ENCODE peak calls at places on chromosomes 2 and 18, in five cellular contexts. One of them, this sample, is unnamed. For H3K36me3, the result is how much of the 10 kb centered on the place peaks cover.

GRCh38 chr2:151782378-151783132 is 45.7 kb downstream of the ARL5A start:
- DNase-seq in fibroblast of lung: no peak
- DNase-seq in effector memory CD4-positive, alpha-beta T cell: no peak
- DNase-seq in GM23248: no peak
- DNase-seq in tibial artery: no peak
- DNase-seq in this sample: no peak

GRCh38 chr2:52210161-52210560 is 1178.2 kb upstream of the NRXN1 start:
- DNase-seq in fibroblast of lung: no peak
- DNase-seq in effector memory CD4-positive, alpha-beta T cell: no peak
- DNase-seq in GM23248: no peak
- DNase-seq in tibial artery: no peak
- DNase-seq in this sample: no peak

GRCh38 chr2:234032301-234032856 is 18.1 kb upstream of the SPP2 start:
- DNase-seq in fibroblast of lung: peak
- DNase-seq in effector memory CD4-positive, alpha-beta T cell: no peak
- DNase-seq in GM23248: peak
- DNase-seq in tibial artery: no peak
- DNase-seq in this sample: no peak

GRCh38 chr2:27863146-27863545 is 27.0 kb downstream of the RBKS start:
- DNase-seq in fibroblast of lung: no peak
- DNase-seq in effector memory CD4-positive, alpha-beta T cell: no peak
- DNase-seq in GM23248: no peak
- DNase-seq in tibial artery: no peak
- DNase-seq in this sample: no peak

GRCh38 chr2:196170202-196170680 is 1.1 kb downstream of the STK17B start:
- DNase-seq in fibroblast of lung: peak
- DNase-seq in effector memory CD4-positive, alpha-beta T cell: no peak
- DNase-seq in GM23248: peak
- DNase-seq in tibial artery: peak
- DNase-seq in this sample: no peak

GRCh38 chr2:113376248-113376934 is 61.1 kb upstream of the ZNG1B start:
- DNase-seq in fibroblast of lung: peak
- DNase-seq in effector memory CD4-positive, alpha-beta T cell: no peak
- DNase-seq in GM23248: no peak
- DNase-seq in tibial artery: no peak
- DNase-seq in this sample: no peak

GRCh38 chr2:240127911-240128607 is 8.0 kb downstream of the COPS9 start:
- DNase-seq in fibroblast of lung: no peak
- DNase-seq in effector memory CD4-positive, alpha-beta T cell: no peak
- DNase-seq in GM23248: no peak
- DNase-seq in tibial artery: peak
- DNase-seq in this sample: no peak

GRCh38 chr2:23636412-23636811 is 251.4 kb downstream of the KLHL29 start:
- DNase-seq in fibroblast of lung: peak
- DNase-seq in effector memory CD4-positive, alpha-beta T cell: no peak
- DNase-seq in GM23248: peak
- DNase-seq in tibial artery: peak
- DNase-seq in this sample: no peak

GRCh38 chr2:102048465-102048864 is 56.7 kb downstream of the IL1R2 start:
- DNase-seq in fibroblast of lung: peak
- DNase-seq in effector memory CD4-positive, alpha-beta T cell: no peak
- DNase-seq in GM23248: peak
- DNase-seq in tibial artery: peak
- DNase-seq in this sample: peak

GRCh38 chr2:6639870-6640639 is 225.7 kb downstream of the CMPK2 start:
- DNase-seq in fibroblast of lung: no peak
- DNase-seq in effector memory CD4-positive, alpha-beta T cell: no peak
- DNase-seq in GM23248: no peak
- DNase-seq in tibial artery: no peak
- DNase-seq in this sample: no peak

GRCh38 chr2:30230479-30230854 is 867 bp upstream of the LBH start:
- DNase-seq in fibroblast of lung: peak
- DNase-seq in effector memory CD4-positive, alpha-beta T cell: no peak
- DNase-seq in GM23248: no peak
- DNase-seq in tibial artery: no peak
- DNase-seq in this sample: no peak

GRCh38 chr2:88540346-88540745 is 86.9 kb downstream of the EIF2AK3 start:
- DNase-seq in fibroblast of lung: peak
- DNase-seq in effector memory CD4-positive, alpha-beta T cell: no peak
- DNase-seq in GM23248: peak
- DNase-seq in tibial artery: no peak
- DNase-seq in this sample: no peak

GRCh38 chr2:174465327-174465726 is 21.5 kb downstream of the GPR155 start:
- DNase-seq in fibroblast of lung: no peak
- DNase-seq in effector memory CD4-positive, alpha-beta T cell: no peak
- DNase-seq in GM23248: peak
- DNase-seq in tibial artery: no peak
- DNase-seq in this sample: no peak

GRCh38 chr2:213015387-213016165 is 135.8 kb downstream of the IKZF2 start:
- DNase-seq in fibroblast of lung: no peak
- DNase-seq in effector memory CD4-positive, alpha-beta T cell: no peak
- DNase-seq in GM23248: no peak
- DNase-seq in tibial artery: no peak
- DNase-seq in this sample: no peak

GRCh38 chr18:39448942-39449341 is 1883.3 kb upstream of the CELF4 start:
- DNase-seq in fibroblast of lung: no peak
- DNase-seq in effector memory CD4-positive, alpha-beta T cell: no peak
- DNase-seq in GM23248: peak
- DNase-seq in tibial artery: no peak
- DNase-seq in this sample: no peak

GRCh38 chr2:27747827-27748352 is 23.6 kb upstream of the MRPL33 start:
- DNase-seq in fibroblast of lung: no peak
- DNase-seq in effector memory CD4-positive, alpha-beta T cell: no peak
- DNase-seq in GM23248: no peak
- DNase-seq in tibial artery: no peak
- DNase-seq in this sample: no peak

GRCh38 chr2:118670868-118671267 is 176.6 kb downstream of the EN1 start:
- DNase-seq in fibroblast of lung: peak
- DNase-seq in effector memory CD4-positive, alpha-beta T cell: no peak
- DNase-seq in GM23248: peak
- DNase-seq in tibial artery: peak
- DNase-seq in this sample: no peak

GRCh38 chr2:213806125-213806726 is 522.0 kb downstream of the SPAG16 start:
- DNase-seq in fibroblast of lung: peak
- DNase-seq in effector memory CD4-positive, alpha-beta T cell: no peak
- DNase-seq in GM23248: peak
- DNase-seq in tibial artery: no peak
- DNase-seq in this sample: no peak

GRCh38 chr2:19378939-19379338 is 20.5 kb upstream of the OSR1 start:
- DNase-seq in fibroblast of lung: no peak
- DNase-seq in effector memory CD4-positive, alpha-beta T cell: no peak
- DNase-seq in GM23248: no peak
- DNase-seq in tibial artery: no peak
- DNase-seq in this sample: no peak

GRCh38 chr18:12744103-12744502 is 41.3 kb downstream of the PSMG2 start:
- DNase-seq in fibroblast of lung: peak
- DNase-seq in effector memory CD4-positive, alpha-beta T cell: no peak
- DNase-seq in GM23248: peak
- DNase-seq in tibial artery: no peak
- DNase-seq in this sample: no peak

GRCh38 chr2:85243101-85244072 is 84.4 kb downstream of the TGOLN2 start:
- DNase-seq in fibroblast of lung: no peak
- DNase-seq in effector memory CD4-positive, alpha-beta T cell: no peak
- DNase-seq in GM23248: peak
- DNase-seq in tibial artery: peak
- DNase-seq in this sample: peak

GRCh38 chr2:236527198-236527640 is 42.4 kb upstream of the ACKR3 start:
- DNase-seq in fibroblast of lung: peak
- DNase-seq in effector memory CD4-positive, alpha-beta T cell: no peak
- DNase-seq in GM23248: no peak
- DNase-seq in tibial artery: no peak
- DNase-seq in this sample: no peak

GRCh38 chr2:64312622-64312948 is 141.4 kb upstream of the LGALSL start:
- DNase-seq in fibroblast of lung: no peak
- DNase-seq in effector memory CD4-positive, alpha-beta T cell: no peak
- DNase-seq in GM23248: no peak
- DNase-seq in tibial artery: no peak
- DNase-seq in this sample: no peak

GRCh38 chr2:161412346-161412745 is 3.8 kb upstream of the TBR1 start:
- DNase-seq in fibroblast of lung: peak
- DNase-seq in effector memory CD4-positive, alpha-beta T cell: no peak
- DNase-seq in GM23248: no peak
- DNase-seq in tibial artery: no peak
- DNase-seq in this sample: no peak

GRCh38 chr18:23453657-23454011 is 547 bp downstream of the RIOK3 start:
- DNase-seq in fibroblast of lung: peak
- DNase-seq in effector memory CD4-positive, alpha-beta T cell: no peak
- DNase-seq in GM23248: peak
- DNase-seq in tibial artery: no peak
- DNase-seq in this sample: no peak

GRCh38 chr2:46554381-46554780 is 75.0 kb downstream of the TMEM247 start:
- DNase-seq in fibroblast of lung: no peak
- DNase-seq in effector memory CD4-positive, alpha-beta T cell: no peak
- DNase-seq in GM23248: peak
- DNase-seq in tibial artery: peak
- DNase-seq in this sample: peak

GRCh38 chr2:181077128-181077709 is 96.8 kb downstream of the UBE2E3 start:
- DNase-seq in fibroblast of lung: peak
- DNase-seq in effector memory CD4-positive, alpha-beta T cell: no peak
- DNase-seq in GM23248: peak
- DNase-seq in tibial artery: no peak
- DNase-seq in this sample: no peak

DNA sequence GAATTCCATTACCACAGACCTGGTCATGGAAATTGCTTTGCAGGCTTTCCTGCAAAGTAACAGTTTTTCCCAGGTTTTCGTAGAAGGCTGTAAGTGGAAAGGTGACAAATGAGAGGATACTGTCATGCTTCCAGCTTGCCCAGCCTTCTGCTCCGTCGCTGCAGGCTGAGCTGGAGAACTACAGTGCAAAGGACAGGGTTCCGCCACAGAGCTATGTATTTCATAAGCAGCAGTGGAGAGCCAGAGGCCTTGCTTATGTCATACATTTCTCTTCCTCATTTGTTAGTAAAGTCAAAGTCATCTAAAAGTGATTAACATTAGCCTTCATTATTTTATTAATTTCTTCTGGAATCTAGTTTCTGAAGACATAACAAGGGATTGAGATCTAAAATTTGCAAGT is 72.9 kb upstream of the RBM44 start:
- DNase-seq in fibroblast of lung: no peak
- DNase-seq in effector memory CD4-positive, alpha-beta T cell: no peak
- DNase-seq in GM23248: no peak
- DNase-seq in tibial artery: no peak
- DNase-seq in this sample: no peak
- H3K4me3 ChIP-seq in fibroblast of lung: no peak
- H3K4me3 ChIP-seq in effector memory CD4-positive, alpha-beta T cell: no peak
- H3K4me3 ChIP-seq in GM23248: no peak
- H3K4me3 ChIP-seq in tibial artery: no peak
- H3K4me3 ChIP-seq in this sample: no peak

GRCh38 chr2:61196671-61197070 is 34.7 kb downstream of the C2orf74 start:
- DNase-seq in fibroblast of lung: no peak
- DNase-seq in effector memory CD4-positive, alpha-beta T cell: no peak
- DNase-seq in GM23248: no peak
- DNase-seq in tibial artery: no peak
- DNase-seq in this sample: no peak

DNA sequence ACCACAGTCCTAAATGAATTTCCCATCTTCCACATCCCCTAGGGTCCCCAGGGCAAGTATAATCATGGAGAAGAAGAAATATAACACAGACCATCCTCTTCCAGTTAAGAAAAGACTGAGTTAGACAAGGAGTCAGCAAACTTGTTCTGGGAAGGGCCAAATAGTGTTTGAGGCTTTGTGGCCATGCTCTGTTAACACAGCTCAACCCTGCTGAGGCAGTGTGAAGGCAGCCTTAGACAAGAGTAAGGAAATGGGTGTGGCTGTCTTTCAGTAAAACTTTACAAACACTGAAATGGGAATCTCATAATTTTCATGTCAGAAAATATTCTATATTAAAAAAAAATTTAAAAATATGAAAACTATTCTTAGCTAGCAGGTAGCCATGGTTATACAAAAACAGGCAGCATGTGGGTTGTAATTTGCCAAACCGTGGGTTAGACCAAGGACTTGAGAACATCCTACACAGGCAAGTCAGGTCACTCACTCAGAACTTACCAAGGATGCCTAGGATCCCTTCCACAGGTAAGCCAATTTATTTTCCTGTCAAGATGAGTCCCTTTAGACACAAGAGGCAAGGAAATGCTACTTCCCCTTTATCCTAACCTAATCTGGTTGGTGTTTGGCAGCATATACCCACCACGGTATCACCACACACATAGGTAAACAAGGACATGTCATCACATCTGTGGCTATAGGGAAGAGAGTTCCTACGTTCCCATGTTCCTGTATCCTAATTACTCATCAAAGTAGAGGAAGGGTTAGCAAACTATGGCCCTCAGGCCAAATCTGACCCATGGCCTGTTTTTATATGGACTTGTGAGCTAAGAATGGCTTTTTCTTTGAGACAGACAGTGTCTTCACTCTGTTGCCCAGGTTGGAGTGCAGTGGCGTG is 31.9 kb downstream of the C2orf74 start:
- DNase-seq in fibroblast of lung: no peak
- DNase-seq in effector memory CD4-positive, alpha-beta T cell: no peak
- DNase-seq in GM23248: peak
- DNase-seq in tibial artery: no peak
- DNase-seq in this sample: no peak
- H3K36me3 ChIP-seq in fibroblast of lung: under half
- H3K36me3 ChIP-seq in effector memory CD4-positive, alpha-beta T cell: under half
- H3K36me3 ChIP-seq in GM23248: under half
- H3K36me3 ChIP-seq in tibial artery: under half
- H3K36me3 ChIP-seq in this sample: under half

DNA sequence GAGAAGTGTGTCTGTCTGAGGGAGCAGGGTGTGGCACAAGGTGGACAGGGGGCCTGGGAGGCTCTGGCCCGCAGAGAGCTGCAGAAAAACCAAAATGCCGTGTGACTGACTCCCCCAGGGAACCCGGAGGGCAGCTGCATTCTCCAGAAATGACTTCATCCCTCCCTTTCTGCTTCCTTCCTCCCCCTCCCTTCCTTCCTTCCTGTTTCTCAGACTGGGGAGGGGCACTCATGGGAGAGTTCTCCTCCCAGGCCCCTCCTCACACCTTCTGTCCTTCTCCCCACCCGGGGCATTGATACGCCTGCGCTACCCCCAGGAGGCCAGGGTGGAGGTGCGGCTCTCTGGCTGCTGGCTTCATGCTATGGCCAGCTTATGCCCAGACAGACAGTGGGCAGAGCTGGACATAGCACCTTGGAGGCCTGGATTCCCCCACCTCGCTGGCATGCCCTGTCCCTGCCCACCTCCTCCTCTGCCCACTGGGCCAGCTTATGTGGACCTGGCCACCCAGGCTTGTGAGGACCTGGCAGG is 8.2 kb upstream of the GPR17 start:
- DNase-seq in fibroblast of lung: peak
- DNase-seq in effector memory CD4-positive, alpha-beta T cell: no peak
- DNase-seq in GM23248: peak
- DNase-seq in tibial artery: no peak
- DNase-seq in this sample: no peak
- H3K4me3 ChIP-seq in fibroblast of lung: no peak
- H3K4me3 ChIP-seq in effector memory CD4-positive, alpha-beta T cell: peak
- H3K4me3 ChIP-seq in GM23248: no peak
- H3K4me3 ChIP-seq in tibial artery: no peak
- H3K4me3 ChIP-seq in this sample: no peak

DNA sequence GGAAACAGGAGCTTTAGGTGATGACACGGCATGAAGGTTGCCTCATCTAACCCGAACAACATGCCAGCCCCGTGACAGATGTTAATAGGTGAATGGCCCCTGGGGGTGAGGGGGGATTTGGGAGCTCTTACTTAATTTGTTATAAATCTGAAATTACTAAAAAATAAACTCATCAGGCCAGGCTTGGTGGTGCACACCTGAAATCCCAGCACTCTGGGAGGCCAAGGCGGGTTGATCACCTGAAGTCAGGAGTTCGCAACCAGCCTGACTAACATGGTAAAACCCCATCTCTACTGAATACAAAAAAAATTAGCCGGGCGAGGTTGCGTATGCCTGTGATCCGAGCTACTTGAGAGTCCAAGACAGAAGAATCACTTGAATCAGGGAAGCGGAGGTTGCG is 6.1 kb downstream of the STK25 start:
- DNase-seq in fibroblast of lung: no peak
- DNase-seq in effector memory CD4-positive, alpha-beta T cell: no peak
- DNase-seq in GM23248: no peak
- DNase-seq in tibial artery: no peak
- DNase-seq in this sample: no peak
- H3K36me3 ChIP-seq in fibroblast of lung: under half
- H3K36me3 ChIP-seq in effector memory CD4-positive, alpha-beta T cell: under half
- H3K36me3 ChIP-seq in GM23248: under half
- H3K36me3 ChIP-seq in tibial artery: under half
- H3K36me3 ChIP-seq in this sample: under half

This sample was measured in tibial nerve.